ENCODE peak calls at places on chromosomes 2 and 18, in six cellular contexts. One of them, this sample, is unnamed.

GRCh38 chr2:72133721-72134407 is 13.8 kb downstream of the CYP26B1 start:
- DNase-seq in fibroblast of lung: no peak
- DNase-seq in GM13977: no peak
- DNase-seq in dermis microvascular lymphatic vessel endothelial cell: no peak
- DNase-seq in left lobe of liver: no peak
- DNase-seq in memory B cell: no peak
- DNase-seq in this sample: no peak

GRCh38 chr2:43724728-43725526 is 48.7 kb upstream of the C1GALT1C1L start:
- DNase-seq in fibroblast of lung: peak; percentile 56
- DNase-seq in GM13977: no peak
- DNase-seq in dermis microvascular lymphatic vessel endothelial cell: no peak
- DNase-seq in left lobe of liver: no peak
- DNase-seq in memory B cell: no peak
- DNase-seq in this sample: no peak

GRCh38 chr2:106991866-106992265 is 105.9 kb upstream of the ST6GAL2 start:
- DNase-seq in left lobe of liver: no peak
- DNase-seq in dermis microvascular lymphatic vessel endothelial cell: no peak
- DNase-seq in fibroblast of lung: no peak
- DNase-seq in GM13977: no peak
- DNase-seq in memory B cell: no peak
- DNase-seq in this sample: no peak

GRCh38 chr2:73105511-73105971 is 7.2 kb downstream of the RAB11FIP5 start:
- DNase-seq in dermis microvascular lymphatic vessel endothelial cell: no peak
- DNase-seq in memory B cell: no peak
- DNase-seq in left lobe of liver: no peak
- DNase-seq in fibroblast of lung: no peak
- DNase-seq in GM13977: no peak
- DNase-seq in this sample: no peak

GRCh38 chr2:17795309-17795708 is 21.0 kb upstream of the MSGN1 start:
- DNase-seq in left lobe of liver: no peak
- DNase-seq in memory B cell: no peak
- DNase-seq in fibroblast of lung: no peak
- DNase-seq in GM13977: no peak
- DNase-seq in dermis microvascular lymphatic vessel endothelial cell: no peak
- DNase-seq in this sample: no peak

GRCh38 chr2:173997779-173998178 is 32.6 kb upstream of the SP3 start:
- DNase-seq in GM13977: no peak
- DNase-seq in left lobe of liver: peak; percentile 72
- DNase-seq in fibroblast of lung: peak; percentile 29
- DNase-seq in memory B cell: no peak
- DNase-seq in dermis microvascular lymphatic vessel endothelial cell: no peak
- DNase-seq in this sample: no peak

GRCh38 chr18:21820035-21820810 is 79.6 kb downstream of the MIB1 start:
- DNase-seq in dermis microvascular lymphatic vessel endothelial cell: no peak
- DNase-seq in fibroblast of lung: peak; percentile 23
- DNase-seq in left lobe of liver: no peak
- DNase-seq in memory B cell: no peak
- DNase-seq in GM13977: peak; percentile 13
- DNase-seq in this sample: peak; percentile 6

GRCh38 chr2:141029424-141030078 is 1101.3 kb downstream of the LRP1B start:
- DNase-seq in left lobe of liver: no peak
- DNase-seq in fibroblast of lung: no peak
- DNase-seq in GM13977: no peak
- DNase-seq in dermis microvascular lymphatic vessel endothelial cell: no peak
- DNase-seq in memory B cell: no peak
- DNase-seq in this sample: no peak

GRCh38 chr18:69956655-69957054 is 9.0 kb upstream of the CD226 start:
- DNase-seq in memory B cell: no peak
- DNase-seq in fibroblast of lung: no peak
- DNase-seq in left lobe of liver: no peak
- DNase-seq in GM13977: no peak
- DNase-seq in dermis microvascular lymphatic vessel endothelial cell: no peak
- DNase-seq in this sample: no peak

GRCh38 chr2:22890142-22890541 is 494.8 kb upstream of the KLHL29 start:
- DNase-seq in memory B cell: no peak
- DNase-seq in fibroblast of lung: no peak
- DNase-seq in dermis microvascular lymphatic vessel endothelial cell: no peak
- DNase-seq in left lobe of liver: no peak
- DNase-seq in GM13977: no peak
- DNase-seq in this sample: no peak

GRCh38 chr18:53687002-53687401 is 537.5 kb downstream of the MBD2 start:
- DNase-seq in dermis microvascular lymphatic vessel endothelial cell: no peak
- DNase-seq in left lobe of liver: no peak
- DNase-seq in GM13977: no peak
- DNase-seq in fibroblast of lung: no peak
- DNase-seq in memory B cell: no peak
- DNase-seq in this sample: no peak

GRCh38 chr2:100870652-100871531 is 51.0 kb downstream of the NPAS2 start:
- DNase-seq in memory B cell: no peak
- DNase-seq in dermis microvascular lymphatic vessel endothelial cell: no peak
- DNase-seq in GM13977: no peak
- DNase-seq in left lobe of liver: peak; percentile 69
- DNase-seq in fibroblast of lung: no peak
- DNase-seq in this sample: no peak

GRCh38 chr2:3319745-3320566 is 57.7 kb downstream of the EIPR1 start:
- DNase-seq in memory B cell: no peak
- DNase-seq in fibroblast of lung: no peak
- DNase-seq in GM13977: no peak
- DNase-seq in left lobe of liver: no peak
- DNase-seq in dermis microvascular lymphatic vessel endothelial cell: no peak
- DNase-seq in this sample: no peak

GRCh38 chr18:38427234-38427633 is 861.6 kb upstream of the CELF4 start:
- DNase-seq in GM13977: no peak
- DNase-seq in dermis microvascular lymphatic vessel endothelial cell: no peak
- DNase-seq in left lobe of liver: no peak
- DNase-seq in memory B cell: no peak
- DNase-seq in fibroblast of lung: no peak
- DNase-seq in this sample: no peak

GRCh38 chr2:233012301-233012971 is 620 bp downstream of the NGEF start:
- DNase-seq in left lobe of liver: peak; percentile 76
- DNase-seq in dermis microvascular lymphatic vessel endothelial cell: no peak
- DNase-seq in GM13977: no peak
- DNase-seq in fibroblast of lung: no peak
- DNase-seq in memory B cell: no peak
- DNase-seq in this sample: no peak

GRCh38 chr2:11145350-11145749 is 9.9 kb upstream of the SLC66A3 start:
- DNase-seq in dermis microvascular lymphatic vessel endothelial cell: no peak
- DNase-seq in left lobe of liver: no peak
- DNase-seq in memory B cell: no peak
- DNase-seq in GM13977: no peak
- DNase-seq in fibroblast of lung: no peak
- DNase-seq in this sample: no peak

GRCh38 chr18:77342736-77343135 is 93.1 kb downstream of the GALR1 start:
- DNase-seq in GM13977: no peak
- DNase-seq in memory B cell: no peak
- DNase-seq in left lobe of liver: no peak
- DNase-seq in fibroblast of lung: no peak
- DNase-seq in dermis microvascular lymphatic vessel endothelial cell: no peak
- DNase-seq in this sample: no peak

GRCh38 chr2:10007440-10007839 is 35.9 kb upstream of the KLF11 start:
- DNase-seq in left lobe of liver: no peak
- DNase-seq in dermis microvascular lymphatic vessel endothelial cell: no peak
- DNase-seq in fibroblast of lung: peak; percentile 28
- DNase-seq in memory B cell: no peak
- DNase-seq in GM13977: no peak
- DNase-seq in this sample: no peak

GRCh38 chr18:76897257-76897656 is 74.9 kb downstream of the ZNF236 start:
- DNase-seq in left lobe of liver: no peak
- DNase-seq in GM13977: no peak
- DNase-seq in dermis microvascular lymphatic vessel endothelial cell: no peak
- DNase-seq in memory B cell: no peak
- DNase-seq in fibroblast of lung: no peak
- DNase-seq in this sample: no peak

GRCh38 chr2:239685556-239685955 is 284.7 kb upstream of the HDAC4 start:
- DNase-seq in dermis microvascular lymphatic vessel endothelial cell: no peak
- DNase-seq in fibroblast of lung: no peak
- DNase-seq in memory B cell: no peak
- DNase-seq in left lobe of liver: peak; percentile 29
- DNase-seq in GM13977: no peak
- DNase-seq in this sample: no peak

GRCh38 chr18:43442571-43442970 is 165.3 kb upstream of the SYT4 start:
- DNase-seq in GM13977: no peak
- DNase-seq in left lobe of liver: no peak
- DNase-seq in dermis microvascular lymphatic vessel endothelial cell: no peak
- DNase-seq in memory B cell: no peak
- DNase-seq in fibroblast of lung: no peak
- DNase-seq in this sample: no peak

GRCh38 chr2:32825291-32825712 is 121.5 kb upstream of the LTBP1 start:
- DNase-seq in left lobe of liver: no peak
- DNase-seq in memory B cell: no peak
- DNase-seq in dermis microvascular lymphatic vessel endothelial cell: peak; percentile 61
- DNase-seq in GM13977: no peak
- DNase-seq in fibroblast of lung: peak; percentile 45
- DNase-seq in this sample: no peak

GRCh38 chr18:433960-434359 is 66.5 kb downstream of the COLEC12 start:
- DNase-seq in left lobe of liver: no peak
- DNase-seq in memory B cell: no peak
- DNase-seq in fibroblast of lung: peak; percentile 53
- DNase-seq in dermis microvascular lymphatic vessel endothelial cell: no peak
- DNase-seq in GM13977: no peak
- DNase-seq in this sample: no peak

GRCh38 chr2:109463891-109464290 is 149.9 kb downstream of the SEPTIN10 start:
- DNase-seq in fibroblast of lung: no peak
- DNase-seq in left lobe of liver: no peak
- DNase-seq in GM13977: no peak
- DNase-seq in dermis microvascular lymphatic vessel endothelial cell: no peak
- DNase-seq in memory B cell: no peak
- DNase-seq in this sample: no peak

GRCh38 chr2:10978112-10978670 is 66.5 kb downstream of the KCNF1 start:
- DNase-seq in GM13977: no peak
- DNase-seq in left lobe of liver: no peak
- DNase-seq in memory B cell: no peak
- DNase-seq in fibroblast of lung: no peak
- DNase-seq in dermis microvascular lymphatic vessel endothelial cell: no peak
- DNase-seq in this sample: no peak

GRCh38 chr18:27994571-27994970 is 182.4 kb downstream of the CDH2 start:
- DNase-seq in memory B cell: no peak
- DNase-seq in left lobe of liver: no peak
- DNase-seq in dermis microvascular lymphatic vessel endothelial cell: no peak
- DNase-seq in fibroblast of lung: no peak
- DNase-seq in GM13977: no peak
- DNase-seq in this sample: no peak

GRCh38 chr2:211503198-211503597 is 946.8 kb downstream of the CPS1 start:
- DNase-seq in left lobe of liver: no peak
- DNase-seq in memory B cell: no peak
- DNase-seq in GM13977: no peak
- DNase-seq in dermis microvascular lymphatic vessel endothelial cell: no peak
- DNase-seq in fibroblast of lung: no peak
- DNase-seq in this sample: no peak

GRCh38 chr18:34506198-34506597 is 203.9 kb upstream of the DTNA start:
- DNase-seq in left lobe of liver: no peak
- DNase-seq in GM13977: no peak
- DNase-seq in dermis microvascular lymphatic vessel endothelial cell: no peak
- DNase-seq in fibroblast of lung: no peak
- DNase-seq in memory B cell: no peak
- DNase-seq in this sample: no peak

GRCh38 chr2:215899111-215900074 is 114.0 kb downstream of the MREG start:
- DNase-seq in left lobe of liver: no peak
- DNase-seq in memory B cell: no peak
- DNase-seq in GM13977: no peak
- DNase-seq in dermis microvascular lymphatic vessel endothelial cell: no peak
- DNase-seq in fibroblast of lung: peak; percentile 77
- DNase-seq in this sample: no peak

GRCh38 chr2:227871375-227871788 is at the start of gene DAW1:
- DNase-seq in fibroblast of lung: peak; percentile 65
- DNase-seq in memory B cell: no peak
- DNase-seq in GM13977: peak; percentile 85
- DNase-seq in dermis microvascular lymphatic vessel endothelial cell: peak; percentile 23
- DNase-seq in left lobe of liver: peak; percentile 54
- DNase-seq in this sample: peak; percentile 70

GRCh38 chr2:219368690-219369108 is 19.0 kb downstream of the DNPEP start:
- DNase-seq in memory B cell: no peak
- DNase-seq in dermis microvascular lymphatic vessel endothelial cell: no peak
- DNase-seq in GM13977: no peak
- DNase-seq in fibroblast of lung: peak; percentile 96
- DNase-seq in left lobe of liver: no peak
- DNase-seq in this sample: no peak

GRCh38 chr18:4060427-4061281 is 394.5 kb downstream of the DLGAP1 start:
- DNase-seq in GM13977: no peak
- DNase-seq in fibroblast of lung: no peak
- DNase-seq in left lobe of liver: no peak
- DNase-seq in dermis microvascular lymphatic vessel endothelial cell: no peak
- DNase-seq in memory B cell: no peak
- DNase-seq in this sample: no peak

GRCh38 chr2:238998775-238999174 is 150.9 kb downstream of the TWIST2 start:
- DNase-seq in left lobe of liver: no peak
- DNase-seq in memory B cell: no peak
- DNase-seq in dermis microvascular lymphatic vessel endothelial cell: no peak
- DNase-seq in fibroblast of lung: no peak
- DNase-seq in GM13977: no peak
- DNase-seq in this sample: no peak

GRCh38 chr18:13051950-13052349 is 60.8 kb downstream of the CEP192 start:
- DNase-seq in left lobe of liver: no peak
- DNase-seq in memory B cell: peak; percentile 55
- DNase-seq in dermis microvascular lymphatic vessel endothelial cell: no peak
- DNase-seq in fibroblast of lung: no peak
- DNase-seq in GM13977: no peak
- DNase-seq in this sample: peak; percentile 7

GRCh38 chr2:24825883-24826800 is 32.9 kb downstream of the CENPO start:
- DNase-seq in left lobe of liver: peak; percentile 29
- DNase-seq in GM13977: no peak
- DNase-seq in fibroblast of lung: peak; percentile 15
- DNase-seq in memory B cell: no peak
- DNase-seq in dermis microvascular lymphatic vessel endothelial cell: peak; percentile 10
- DNase-seq in this sample: peak; percentile 7

GRCh38 chr2:204491528-204491927 is 53.7 kb upstream of the PARD3B start:
- DNase-seq in fibroblast of lung: peak; percentile 58
- DNase-seq in dermis microvascular lymphatic vessel endothelial cell: peak; percentile 40
- DNase-seq in left lobe of liver: no peak
- DNase-seq in GM13977: no peak
- DNase-seq in memory B cell: no peak
- DNase-seq in this sample: no peak

GRCh38 chr18:61738042-61738441 is 154.8 kb downstream of the RNF152 start:
- DNase-seq in fibroblast of lung: no peak
- DNase-seq in dermis microvascular lymphatic vessel endothelial cell: no peak
- DNase-seq in memory B cell: no peak
- DNase-seq in left lobe of liver: peak; percentile 63
- DNase-seq in GM13977: no peak
- DNase-seq in this sample: no peak

GRCh38 chr18:47899107-47899840 is 31.2 kb downstream of the SMAD2 start:
- DNase-seq in left lobe of liver: no peak
- DNase-seq in dermis microvascular lymphatic vessel endothelial cell: peak; percentile 36
- DNase-seq in fibroblast of lung: peak; percentile 16
- DNase-seq in memory B cell: no peak
- DNase-seq in GM13977: no peak
- DNase-seq in this sample: no peak